ENCODE peak calls at places on chromosome 20, in six cellular contexts. S, D, Q, H, F and U are unnamed samples.

GRCh38 chr20:363319-364078 is 16.6 kb downstream of the NRSN2 start:
- DNase-seq in S (no peak), D (peak), Q (no peak), H (no peak), F (no peak), U (no peak)

GRCh38 chr20:33169176-33169794 is 1.3 kb downstream of the BPIFA2 start:
- DNase-seq in S (no peak), D (no peak), Q (peak), H (no peak), F (peak), U (peak)

GRCh38 chr20:48405909-48406308 is 421.9 kb downstream of the PREX1 start:
- DNase-seq in S (no peak), D (no peak), Q (peak), H (no peak), F (peak), U (no peak)

GRCh38 chr20:5135363-5136012 is 8.7 kb downstream of the CDS2 start:
- DNase-seq in S (peak), D (no peak), Q (no peak), H (no peak), F (no peak), U (no peak)

GRCh38 chr20:50747275-50747674 is 15.9 kb downstream of the PARD6B start:
- DNase-seq in S (no peak), D (no peak), Q (no peak), H (no peak), F (no peak), U (no peak)

GRCh38 chr20:50533061-50533460 is 22.9 kb downstream of the PTPN1 start:
- DNase-seq in S (no peak), D (peak), Q (no peak), H (no peak), F (no peak), U (no peak)

GRCh38 chr20:21031666-21032065 is 74.5 kb downstream of the LINC00237 start:
- DNase-seq in S (no peak), D (no peak), Q (no peak), H (no peak), F (no peak), U (no peak)

GRCh38 chr20:32626859-32627636 is 41.9 kb upstream of the NOL4L start:
- DNase-seq in S (no peak), D (no peak), Q (no peak), H (no peak), F (peak), U (peak)

GRCh38 chr20:10672579-10673127 is 1.1 kb downstream of the JAG1 start:
- DNase-seq in S (no peak), D (peak), Q (peak), H (peak), F (no peak), U (peak)

GRCh38 chr20:38113401-38114325 is 51.4 kb downstream of the TGM2 start:
- DNase-seq in S (no peak), D (no peak), Q (peak), H (no peak), F (peak), U (peak)

GRCh38 chr20:41074441-41074840 is 45.8 kb downstream of the TOP1 start:
- DNase-seq in S (no peak), D (peak), Q (no peak), H (no peak), F (no peak), U (no peak)
- H3K4me2 ChIP-seq in S (no peak), D (no peak), Q (no peak), H (peak), F (no peak), U (no peak)

DNA sequence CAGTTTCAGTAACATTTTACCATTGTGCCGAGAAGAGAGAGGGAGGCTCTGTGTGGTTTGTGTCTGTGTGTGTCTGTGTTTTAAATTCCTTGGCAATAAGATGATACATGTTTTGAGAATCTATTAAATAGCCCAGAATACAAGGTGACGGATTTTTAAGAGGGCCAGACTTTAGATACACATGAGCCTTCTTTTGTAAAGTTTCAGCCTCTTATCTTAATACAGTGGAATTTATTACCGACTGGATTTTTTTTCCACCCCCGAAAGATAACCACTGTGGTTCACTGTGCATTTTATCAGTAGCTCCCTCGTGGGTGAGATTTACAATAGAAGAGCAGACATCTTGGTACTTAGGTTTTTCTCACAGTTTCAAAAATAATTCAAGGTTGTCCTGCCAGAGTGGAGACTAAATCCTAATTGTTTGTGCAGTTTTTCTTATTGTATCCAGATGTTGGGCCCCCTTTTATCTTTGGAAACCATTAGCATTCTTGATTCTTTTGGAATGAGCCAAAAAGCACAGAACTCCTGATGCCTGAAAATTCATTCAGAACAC is 49.9 kb downstream of the STK4 start:
- DNase-seq in S (no peak), D (peak), Q (no peak), H (no peak), F (no peak), U (no peak)
- H3K4me2 ChIP-seq in S (no peak), D (no peak), Q (peak), H (no peak), F (no peak), U (no peak)

DNA sequence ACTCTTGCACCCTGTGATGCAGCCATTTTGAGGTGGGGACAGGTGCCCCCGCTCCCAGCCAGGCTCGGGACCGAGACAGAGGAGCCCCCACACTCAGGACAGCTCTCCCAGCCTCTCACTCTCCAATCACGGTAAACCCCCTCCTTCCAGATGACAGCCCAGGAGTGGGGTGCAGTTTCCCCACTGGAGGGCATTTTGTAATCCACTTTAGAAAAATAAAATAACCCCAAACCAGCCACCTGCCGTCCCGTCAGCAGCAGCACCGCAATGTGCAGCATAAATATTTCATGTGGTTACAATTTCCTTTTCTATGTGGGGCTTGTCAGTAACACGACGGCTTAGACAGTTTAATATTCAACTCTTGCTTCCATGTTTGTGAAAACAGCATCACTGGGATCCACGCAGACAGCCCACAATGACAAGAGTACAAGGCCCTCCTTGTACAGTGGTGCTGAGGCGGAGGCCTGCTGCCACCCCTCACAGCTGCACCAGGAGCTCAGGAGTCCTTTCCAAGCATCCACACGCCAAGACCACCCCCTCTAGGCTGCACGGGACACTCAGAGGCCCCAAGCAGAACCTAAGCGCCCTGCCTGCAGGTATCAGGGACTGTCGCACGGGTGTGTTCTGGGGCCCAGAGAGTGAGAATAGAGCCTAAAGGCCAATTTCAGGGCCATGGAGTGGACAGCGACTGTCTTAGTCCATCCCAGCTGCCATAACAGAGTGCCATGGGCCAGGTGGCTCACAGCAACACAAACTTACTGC is 116.7 kb downstream of the JPH2 start:
- DNase-seq in S (no peak), D (no peak), Q (no peak), H (no peak), F (peak), U (no peak)
- H3K4me2 ChIP-seq in S (peak), D (no peak), Q (no peak), H (no peak), F (peak), U (no peak)

GRCh38 chr20:34710568-34710839 is 6.4 kb downstream of the TP53INP2 start:
- DNase-seq in S (no peak), D (no peak), Q (no peak), H (no peak), F (no peak), U (no peak)
- H3K4me2 ChIP-seq in S (peak), D (peak), Q (peak), H (peak), F (peak), U (peak)

DNA sequence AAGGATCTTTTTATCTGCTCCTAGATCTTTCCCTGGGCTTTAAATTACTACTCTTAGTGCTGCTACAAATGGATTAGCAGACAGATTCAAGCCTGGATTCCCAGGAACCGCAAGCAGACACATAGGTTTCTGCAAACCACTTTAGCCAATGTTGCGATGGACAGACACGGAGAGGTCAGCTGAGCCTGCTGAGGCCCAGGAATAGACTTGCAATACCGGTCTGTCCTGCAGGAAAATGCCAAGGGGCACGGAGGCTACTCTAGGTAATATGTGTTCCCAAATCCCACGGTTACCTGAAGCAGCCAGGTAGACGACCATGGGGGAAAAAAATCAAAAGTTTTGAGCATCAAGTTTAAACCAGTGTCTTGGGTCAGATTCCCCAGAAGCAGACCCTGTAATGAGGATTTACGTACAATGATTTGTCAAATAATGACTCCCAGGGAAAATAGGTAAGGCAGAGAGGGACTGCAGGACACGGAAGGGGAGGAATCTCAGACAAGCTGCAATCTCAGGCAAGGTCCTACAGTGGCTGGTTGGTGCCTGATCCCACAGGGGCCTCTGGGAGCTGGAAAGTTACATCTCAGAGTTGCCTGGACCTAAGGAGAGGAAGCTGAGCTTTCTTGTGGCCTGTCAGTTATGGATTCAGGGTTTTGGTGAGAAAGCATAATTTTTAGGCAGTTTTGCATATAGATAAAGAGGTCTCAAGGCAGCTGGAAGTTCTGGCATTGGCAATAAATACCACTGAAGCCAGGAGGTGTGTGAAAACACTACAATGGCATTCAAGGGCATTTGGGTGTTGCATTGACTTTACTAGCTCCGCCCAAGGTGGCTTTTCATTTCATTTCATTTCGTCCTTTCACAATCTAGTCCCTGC is 12.5 kb downstream of the OTOR start:
- DNase-seq in S (no peak), D (peak), Q (peak), H (no peak), F (no peak), U (no peak)
- H3K4me2 ChIP-seq in S (no peak), D (no peak), Q (peak), H (no peak), F (no peak), U (no peak)

GRCh38 chr20:6595704-6596103 is 171.8 kb upstream of the BMP2 start:
- DNase-seq in S (no peak), D (no peak), Q (no peak), H (peak), F (no peak), U (no peak)
- H3K4me2 ChIP-seq in S (no peak), D (no peak), Q (no peak), H (peak), F (no peak), U (no peak)

GRCh38 chr20:63842258-63842657 is 11.2 kb upstream of the ZBTB46 start:
- DNase-seq in S (no peak), D (no peak), Q (no peak), H (no peak), F (no peak), U (no peak)
- H3K4me2 ChIP-seq in S (no peak), D (no peak), Q (no peak), H (no peak), F (no peak), U (no peak)

GRCh38 chr20:57435105-57435497 is 43.9 kb downstream of the RBM38 start:
- DNase-seq in S (no peak), D (no peak), Q (no peak), H (no peak), F (no peak), U (no peak)
- H3K4me2 ChIP-seq in S (peak), D (no peak), Q (no peak), H (no peak), F (no peak), U (peak)